ENCODE peak calls at places on chromosomes 4 and X, in six cellular contexts. A is mammary epithelial cell, X is heart left ventricle, O is Peyer's patch, T is PC-9, U is lower lobe of right lung. J is an unnamed sample.

GRCh38 chr4:36773467-36773866 is 471.1 kb upstream of the NWD2 start:
- DNase-seq in A (no peak), X (no peak), O (no peak), T (no peak), U (no peak), J (no peak)

GRCh38 chrX:136205882-136206281 is 45.3 kb downstream of the MAP7D3 start:
- DNase-seq in A (no peak), X (no peak), O (no peak), T (no peak), U (no peak), J (no peak)

GRCh38 chr4:83851261-83852084 is 315.6 kb downstream of the GPAT3 start:
- DNase-seq in A (peak; percentile 12), X (no peak), O (no peak), T (peak; percentile 40), U (no peak), J (no peak)

GRCh38 chr4:173802714-173803022 is 272.6 kb upstream of the HAND2 start:
- DNase-seq in A (no peak), X (no peak), O (no peak), T (no peak), U (no peak), J (no peak)

GRCh38 chr4:84024405-84024804 is 474.7 kb downstream of the NKX6-1 start:
- DNase-seq in A (no peak), X (no peak), O (no peak), T (no peak), U (no peak), J (no peak)

GRCh38 chrX:54950730-54951375 is 30.2 kb downstream of the TRO start:
- DNase-seq in A (no peak), X (no peak), O (no peak), T (no peak), U (no peak), J (no peak)

GRCh38 chr4:24988776-24989175 is 42.0 kb downstream of the LGI2 start:
- DNase-seq in A (peak; percentile 26), X (no peak), O (no peak), T (peak; percentile 11), U (no peak), J (no peak)

GRCh38 chrX:10245219-10245618 is 88.4 kb downstream of the CLCN4 start:
- DNase-seq in A (no peak), X (no peak), O (no peak), T (no peak), U (no peak), J (no peak)

GRCh38 chr4:2166253-2166652 is 75.7 kb downstream of the HAUS3 start:
- DNase-seq in A (no peak), X (no peak), O (no peak), T (no peak), U (no peak), J (no peak)

GRCh38 chr4:122047706-122048425 is 96.0 kb upstream of the TRPC3 start:
- DNase-seq in A (no peak), X (no peak), O (no peak), T (no peak), U (no peak), J (no peak)

GRCh38 chr4:124435276-124435675 is 277.3 kb downstream of the ANKRD50 start:
- DNase-seq in A (no peak), X (no peak), O (no peak), T (no peak), U (no peak), J (no peak)

GRCh38 chr4:140641789-140642439 is 73.2 kb upstream of the UCP1 start:
- DNase-seq in A (peak; percentile 26), X (peak; percentile 27), O (no peak), T (peak; percentile 41), U (peak; percentile 56), J (no peak)

GRCh38 chr4:39106011-39106410 is 44.0 kb downstream of the KLHL5 start:
- DNase-seq in A (no peak), X (no peak), O (no peak), T (no peak), U (no peak), J (no peak)

GRCh38 chr4:7747556-7747955 is 192.1 kb downstream of the AFAP1 start:
- DNase-seq in A (no peak), X (no peak), O (no peak), T (no peak), U (no peak), J (no peak)

GRCh38 chr4:11424896-11425295 is 3.8 kb downstream of the HS3ST1 start:
- DNase-seq in A (no peak), X (no peak), O (no peak), T (no peak), U (no peak), J (no peak)

GRCh38 chrX:24225265-24225664 is 75.7 kb downstream of the ZFX start:
- DNase-seq in A (no peak), X (no peak), O (no peak), T (no peak), U (no peak), J (no peak)

GRCh38 chr4:98430708-98431403 is 169.7 kb downstream of the RAP1GDS1 start:
- DNase-seq in A (peak; percentile 96), X (no peak), O (no peak), T (peak; percentile 37), U (no peak), J (no peak)

GRCh38 chr4:151460434-151460833 is 51.5 kb downstream of the FHIP1A start:
- DNase-seq in A (no peak), X (no peak), O (no peak), T (no peak), U (no peak), J (no peak)

GRCh38 chr4:141391293-141391692 is 170.6 kb downstream of the ZNF330 start:
- DNase-seq in A (peak; percentile 74), X (no peak), O (no peak), T (no peak), U (no peak), J (no peak)

GRCh38 chrX:149570668-149571067 is 16.6 kb downstream of the MAGEA9B start:
- DNase-seq in A (peak; percentile 85), X (no peak), O (no peak), T (peak; percentile 14), U (no peak), J (no peak)

GRCh38 chr4:26782168-26782829 is 78.3 kb upstream of the STIM2 start:
- DNase-seq in A (no peak), X (no peak), O (no peak), T (no peak), U (no peak), J (no peak)

GRCh38 chr4:166956484-166956883 is 277.8 kb downstream of the SPOCK3 start:
- DNase-seq in A (no peak), X (no peak), O (no peak), T (no peak), U (no peak), J (no peak)
- H3K4me3 ChIP-seq in A (no peak overlapping the region), X (no peak overlapping the region), O (no peak overlapping the region), T (no peak overlapping the region), U (no peak overlapping the region), J (no peak overlapping the region)

DNA sequence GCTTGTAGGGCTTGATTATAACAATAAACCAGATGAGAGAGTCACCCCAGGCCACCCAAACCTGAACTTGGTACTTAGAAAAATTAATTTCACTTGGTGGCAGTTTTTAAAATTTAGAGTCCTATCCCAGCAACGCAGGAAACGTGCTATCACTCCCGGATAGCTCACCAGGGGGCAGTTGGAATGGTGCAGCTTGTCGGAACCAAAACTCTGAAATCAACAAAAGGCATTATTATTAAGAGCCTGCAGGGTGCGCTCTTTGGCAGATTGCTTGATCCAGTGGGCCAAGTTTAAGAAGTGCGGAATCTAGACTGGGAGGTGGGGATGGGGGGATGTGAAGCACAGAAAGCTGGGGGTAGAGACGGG is 2.4 kb downstream of the FRAS1 start:
- DNase-seq in A (peak; percentile 68), X (peak; percentile 47), O (no peak), T (peak; percentile 50), U (peak; percentile 47), J (peak; percentile 19)
- TF ChIP-seq CTCF in A (peak; percentile 65), X (peak; percentile 61), O (no peak), T (peak; percentile 69), U (peak; percentile 60), J (peak; percentile 57)

GRCh38 chrX:17919896-17920446 is 58.9 kb upstream of the RAI2 start:
- DNase-seq in A (no peak), X (no peak), O (no peak), T (no peak), U (no peak), J (no peak)

GRCh38 chrX:17923546-17923945 is 62.4 kb upstream of the RAI2 start:
- DNase-seq in A (no peak), X (no peak), O (no peak), T (no peak), U (no peak), J (no peak)

GRCh38 chrX:17922303-17922702 is 61.2 kb upstream of the RAI2 start:
- DNase-seq in A (no peak), X (no peak), O (no peak), T (no peak), U (no peak), J (no peak)

DNA sequence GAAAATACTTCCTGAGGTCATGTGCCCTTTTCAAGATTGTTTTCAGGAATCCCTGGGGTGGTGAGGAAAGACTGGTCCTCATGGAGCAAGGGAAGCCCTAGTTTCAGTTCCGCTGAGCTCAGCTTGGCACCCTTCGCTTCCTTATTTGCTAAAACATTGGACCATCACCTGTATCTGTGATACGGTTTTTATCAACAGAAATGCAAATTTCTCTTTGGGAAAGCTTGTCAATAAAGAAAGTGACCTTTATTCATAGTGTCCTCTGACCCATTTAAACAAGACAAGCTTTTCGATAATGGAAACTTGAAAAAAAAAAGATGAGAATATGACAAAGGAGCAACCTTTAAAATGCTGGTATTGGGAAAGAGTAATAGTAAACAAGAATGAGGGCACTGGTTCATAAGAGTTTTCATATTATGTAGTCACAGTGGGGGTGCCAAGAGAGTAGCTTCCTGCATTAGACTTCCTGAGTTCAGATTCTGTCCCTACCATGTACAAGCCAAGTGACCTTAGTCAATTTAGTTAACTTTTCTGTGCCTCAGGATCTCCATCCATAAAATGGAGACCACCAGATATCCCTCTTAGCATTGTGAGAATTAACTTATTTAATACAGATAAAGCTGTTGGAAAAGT is 57.0 kb upstream of the RAI2 start:
- DNase-seq in A (no peak), X (no peak), O (no peak), T (no peak), U (no peak), J (no peak)
- H3K27me3 ChIP-seq in A (no peaks in the 10 kb centered on the region), X (no peaks in the 10 kb centered on the region), O (no peaks in the 10 kb centered on the region), T (no peaks in the 10 kb centered on the region), U (no peaks in the 10 kb centered on the region), J (no peaks in the 10 kb centered on the region)

GRCh38 chr4:86961605-86962295 is 26.9 kb downstream of the AFF1 start:
- DNase-seq in A (no peak), X (no peak), O (peak; percentile 53), T (no peak), U (no peak), J (no peak)
- H3K4me3 ChIP-seq in A (no peak overlapping the region), X (no peak overlapping the region), O (no peak overlapping the region), T (no peak overlapping the region), U (no peak overlapping the region), J (peak overlapping the region; percentile 17)

GRCh38 chrX:155216940-155217450 is 735 bp downstream of the VBP1 start:
- DNase-seq in A (no peak), X (no peak), O (no peak), T (no peak), U (no peak), J (no peak)
- TF ChIP-seq CTCF in A (no peak), X (no peak), O (no peak), T (peak; percentile 0), U (no peak), J (no peak)

J was measured in psoas muscle.